ENCODE peak calls at places on chromosomes 13 and 19, in eight cellular contexts. F is heart right ventricle, K is tibial nerve, Y is astrocyte of the spinal cord, U is upper lobe of left lung, M is psoas muscle, W is AG10803, V is pancreas. S is an unnamed sample.
A peak's percentile ranks its signal among the peaks of the same experiment; 100 is the strongest.

GRCh38 chr13:75495938-75496337 is 14.0 kb upstream of the TBC1D4 start:
- DNase-seq in W (peak; percentile 88), K (no peak), V (no peak), Y (peak; percentile 39), F (no peak), M (no peak), U (no peak), S (no peak)

GRCh38 chr13:97434417-97435296 is 688 bp downstream of the RAP2A start:
- DNase-seq in U (peak; percentile 87), V (peak; percentile 82), M (peak; percentile 46), K (peak; percentile 27), F (peak; percentile 40), W (no peak), Y (peak; percentile 37), S (no peak)

GRCh38 chr13:66264976-66265375 is 965.2 kb downstream of the PCDH9 start:
- DNase-seq in K (no peak), M (no peak), W (no peak), V (no peak), Y (peak; percentile 51), F (no peak), U (no peak), S (no peak)

GRCh38 chr19:58477871-58478270 is 1.7 kb downstream of the ZNF446 start:
- DNase-seq in Y (no peak), U (no peak), K (no peak), F (no peak), M (no peak), V (peak; percentile 69), W (no peak), S (no peak)

GRCh38 chr13:79271616-79272015 is 134.4 kb downstream of the RBM26 start:
- DNase-seq in K (no peak), U (no peak), F (no peak), M (no peak), W (no peak), Y (no peak), V (no peak), S (no peak)

GRCh38 chr13:110590577-110590976 is 24.8 kb upstream of the NAXD start:
- DNase-seq in Y (no peak), U (no peak), W (no peak), K (no peak), F (no peak), M (no peak), V (no peak), S (no peak)

GRCh38 chr19:37872383-37872782 is 34.0 kb downstream of the WDR87 start:
- DNase-seq in M (no peak), Y (no peak), V (no peak), U (no peak), F (no peak), W (no peak), K (no peak), S (no peak)

GRCh38 chr13:98880673-98881072 is 97.2 kb downstream of the DOCK9 start:
- DNase-seq in W (no peak), V (no peak), U (no peak), K (no peak), Y (no peak), M (no peak), F (no peak), S (no peak)

GRCh38 chr13:49292742-49293498 is 45.2 kb downstream of the CDADC1 start:
- DNase-seq in U (no peak), Y (peak; percentile 89), K (peak; percentile 55), M (peak; percentile 53), F (peak; percentile 57), W (peak; percentile 36), V (peak; percentile 66), S (no peak)

GRCh38 chr19:40358773-40359172 is 10.3 kb downstream of the PLD3 start:
- DNase-seq in M (no peak), K (peak; percentile 9), U (no peak), F (no peak), Y (no peak), V (no peak), W (no peak), S (peak; percentile 60)

GRCh38 chr19:4064551-4065260 is 2.0 kb downstream of the ZBTB7A start:
- DNase-seq in K (no peak), U (peak; percentile 90), V (peak; percentile 89), F (peak; percentile 63), W (no peak), Y (peak; percentile 35), M (peak; percentile 73), S (no peak)

GRCh38 chr13:91722267-91722884 is 324.0 kb downstream of the GPC5 start:
- DNase-seq in M (no peak), K (no peak), U (no peak), Y (peak; percentile 49), V (no peak), W (no peak), F (no peak), S (peak; percentile 16)

GRCh38 chr19:34936184-34936583 is 9.5 kb downstream of the ZNF30 start:
- DNase-seq in F (no peak), V (no peak), K (no peak), U (no peak), W (no peak), M (no peak), Y (no peak), S (no peak)

GRCh38 chr19:34943861-34944573 is 17.3 kb downstream of the ZNF30 start:
- DNase-seq in V (no peak), M (no peak), W (no peak), U (no peak), Y (no peak), F (no peak), K (no peak), S (no peak)

DNA sequence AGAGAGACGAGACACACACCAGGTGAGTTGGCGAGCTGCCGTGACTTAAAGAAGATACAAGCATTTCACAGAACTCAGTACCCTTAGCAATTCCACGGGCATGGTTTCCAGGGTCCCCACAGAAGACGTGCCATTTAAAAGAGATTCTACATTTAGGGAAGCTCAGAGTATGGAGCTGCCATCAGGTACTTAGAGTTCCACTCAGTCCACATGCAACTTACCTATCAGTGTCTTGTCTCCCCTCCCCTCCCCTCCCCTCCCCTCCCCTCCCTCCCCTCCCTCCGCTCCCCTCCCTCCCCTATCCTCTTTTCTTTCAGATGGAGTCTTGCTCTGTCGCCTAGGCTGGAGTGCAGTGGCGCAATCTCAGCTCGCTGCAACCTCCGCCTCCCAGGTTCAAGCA is 12.2 kb downstream of the ZNF30 start:
- DNase-seq in W (no peak), V (no peak), K (no peak), U (no peak), M (no peak), F (no peak), Y (no peak), S (no peak)
- TF ChIP-seq CTCF in W (no peak), V (no peak), K (no peak), U (no peak), M (no peak), F (no peak), Y (no peak), S (no peak)

GRCh38 chr19:29772696-29773095 is 39.1 kb upstream of the CCNE1 start:
- DNase-seq in K (no peak), V (no peak), M (no peak), U (no peak), W (no peak), Y (no peak), F (no peak), S (no peak)

GRCh38 chr19:29773141-29773540 is 38.6 kb upstream of the CCNE1 start:
- DNase-seq in Y (no peak), V (no peak), M (no peak), K (no peak), U (no peak), W (no peak), F (no peak), S (no peak)

GRCh38 chr19:29777916-29778315 is 33.9 kb upstream of the CCNE1 start:
- DNase-seq in F (no peak), Y (no peak), M (no peak), K (no peak), V (no peak), U (no peak), W (no peak), S (no peak)

GRCh38 chr19:29774126-29774525 is 37.7 kb upstream of the CCNE1 start:
- DNase-seq in F (no peak), V (no peak), U (no peak), W (no peak), K (no peak), M (no peak), Y (no peak), S (no peak)

GRCh38 chr19:29775575-29775900 is 36.3 kb upstream of the CCNE1 start:
- DNase-seq in W (no peak), V (no peak), F (no peak), M (no peak), K (no peak), U (no peak), Y (no peak), S (no peak)
- TF ChIP-seq CTCF in W (no peak), V (no peak), F (no peak), M (no peak), K (no peak), U (no peak), Y (no peak), S (no peak)

GRCh38 chr19:36225219-36225892 is 10.4 kb downstream of the ZNF146 start:
- DNase-seq in W (peak; percentile 47), Y (peak; percentile 59), K (no peak), U (no peak), V (no peak), M (no peak), F (no peak), S (no peak)
- TF ChIP-seq CTCF in W (no peak), Y (no peak), K (no peak), U (no peak), V (no peak), M (no peak), F (no peak), S (no peak)

GRCh38 chr19:19139876-19140229 is 1.6 kb upstream of the TMEM161A start:
- DNase-seq in M (no peak), K (no peak), V (no peak), Y (no peak), U (no peak), F (no peak), W (no peak), S (no peak)
- TF ChIP-seq CTCF in M (no peak), K (no peak), V (no peak), Y (no peak), U (no peak), F (peak; percentile 3), W (no peak), S (no peak)

GRCh38 chr19:16324064-16324383 is 602 bp upstream of the KLF2 start:
- DNase-seq in V (no peak), Y (no peak), K (no peak), U (no peak), M (no peak), W (no peak), F (no peak), S (no peak)

GRCh38 chr19:16326401-16327130 is 1.9 kb downstream of the KLF2 start:
- DNase-seq in F (no peak), Y (no peak), K (no peak), W (peak; percentile 35), M (peak; percentile 40), U (peak; percentile 91), V (peak; percentile 67), S (peak; percentile 39)

GRCh38 chr19:16325671-16326400 is 1.2 kb downstream of the KLF2 start:
- DNase-seq in F (peak; percentile 55), U (peak; percentile 92), M (peak; percentile 49), K (no peak), W (peak; percentile 35), Y (no peak), V (peak; percentile 78), S (no peak)

GRCh38 chr19:16324384-16325160 is at the start of gene KLF2:
- DNase-seq in F (peak; percentile 97), Y (peak; percentile 94), W (peak; percentile 94), V (peak; percentile 95), U (peak; percentile 100), K (peak; percentile 90), M (peak; percentile 96), S (peak; percentile 94)

GRCh38 chr19:16325161-16325527 is 518 bp downstream of the KLF2 start:
- DNase-seq in K (no peak), M (peak; percentile 66), Y (no peak), F (peak; percentile 67), U (peak; percentile 95), V (no peak), W (peak; percentile 31), S (peak; percentile 54)
- TF ChIP-seq CTCF in K (no peak), M (peak; percentile 10), Y (no peak), F (peak; percentile 24), U (no peak), V (no peak), W (peak; percentile 4), S (no peak)